ENCODE peak calls at places on chromosomes 12 and 14, in five cellular contexts. C, X, S, T and A are unnamed samples.

GRCh38 chr14:78363008-78363407 is 192.8 kb downstream of the NRXN3 start:
- DNase-seq in T (no peak), S (no peak), X (no peak), C (no peak), A (no peak)

GRCh38 chr14:29930283-29930682 is 2.6 kb upstream of the PRKD1 start:
- DNase-seq in S (no peak), C (no peak), T (no peak), X (no peak), A (no peak)

GRCh38 chr12:124326104-124326503 is 31.2 kb downstream of the RFLNA start:
- DNase-seq in X (no peak), T (no peak), S (no peak), C (no peak), A (no peak)

GRCh38 chr14:59482471-59483331 is 1.5 kb downstream of the L3HYPDH start:
- DNase-seq in X (peak), T (no peak), S (no peak), C (no peak), A (no peak)

GRCh38 chr14:82855912-82856381 is 1322.3 kb upstream of the SEL1L start:
- DNase-seq in S (no peak), T (no peak), C (no peak), X (no peak), A (no peak)

GRCh38 chr14:64577211-64577610 is 27.4 kb downstream of the PPP1R36 start:
- DNase-seq in T (no peak), S (no peak), X (no peak), C (no peak), A (no peak)

GRCh38 chr14:42222924-42223471 is 616.3 kb downstream of the LRFN5 start:
- DNase-seq in T (no peak), X (no peak), S (no peak), C (no peak), A (peak)

GRCh38 chr12:5101686-5102085 is 58.0 kb downstream of the KCNA5 start:
- DNase-seq in X (no peak), T (no peak), S (no peak), C (no peak), A (no peak)

GRCh38 chr14:38502241-38502640 is 246.3 kb upstream of the CLEC14A start:
- DNase-seq in X (no peak), C (no peak), S (no peak), T (no peak), A (no peak)

GRCh38 chr12:25929096-25929637 is 29.3 kb upstream of the RASSF8 start:
- DNase-seq in X (no peak), S (no peak), T (no peak), C (no peak), A (no peak)

GRCh38 chr14:99945732-99946651 is 119.2 kb upstream of the EVL start:
- DNase-seq in S (no peak), X (no peak), C (peak), T (no peak), A (no peak)

GRCh38 chr14:89443002-89443660 is 26.1 kb upstream of the FOXN3 start:
- DNase-seq in C (no peak), S (no peak), T (no peak), X (no peak), A (no peak)

GRCh38 chr12:34208331-34209258 is 186.3 kb downstream of the ALG10 start:
- DNase-seq in S (no peak), C (no peak), X (no peak), T (no peak), A (no peak)

GRCh38 chr14:100193417-100194357 is 34.2 kb upstream of the DEGS2 start:
- DNase-seq in X (peak), T (no peak), S (no peak), C (no peak), A (no peak)

GRCh38 chr12:78085562-78086182 is 255.0 kb downstream of the NAV3 start:
- DNase-seq in X (no peak), T (no peak), C (no peak), S (no peak), A (no peak)

GRCh38 chr12:51080136-51080535 is 3.3 kb downstream of the CSRNP2 start:
- DNase-seq in X (no peak), T (no peak), C (no peak), S (no peak), A (no peak)

GRCh38 chr14:69090187-69090789 is 62.6 kb downstream of the DCAF5 start:
- DNase-seq in T (no peak), C (peak), S (no peak), X (peak), A (no peak)

GRCh38 chr14:37776791-37777499 is 181.5 kb downstream of the TTC6 start:
- DNase-seq in X (peak), T (no peak), C (no peak), S (no peak), A (no peak)

GRCh38 chr12:127548123-127548553 is 718.8 kb upstream of the TMEM132C start:
- DNase-seq in C (no peak), X (no peak), T (peak), S (no peak), A (no peak)

GRCh38 chr12:107288414-107289125 is 195.2 kb upstream of the CRY1 start:
- DNase-seq in T (no peak), C (no peak), X (no peak), S (no peak), A (no peak)

GRCh38 chr12:79252358-79253075 is 387.9 kb downstream of the SYT1 start:
- DNase-seq in S (no peak), X (no peak), T (no peak), C (no peak), A (no peak)

GRCh38 chr14:99966030-99966429 is 99.2 kb upstream of the EVL start:
- DNase-seq in X (no peak), S (no peak), T (no peak), C (no peak), A (no peak)

GRCh38 chr12:89779090-89779489 is 70.5 kb upstream of the ATP2B1 start:
- DNase-seq in C (no peak), X (no peak), S (no peak), T (no peak), A (no peak)

GRCh38 chr14:49942090-49942489 is 49.2 kb downstream of the ARF6 start:
- DNase-seq in T (no peak), X (no peak), S (no peak), C (no peak), A (no peak)

GRCh38 chr12:57749061-57749460 is 3.0 kb downstream of the CDK4 start:
- DNase-seq in S (no peak), T (no peak), C (no peak), X (no peak), A (no peak)

GRCh38 chr12:65522956-65523857 is 244.7 kb downstream of the MSRB3 start:
- DNase-seq in T (no peak), C (no peak), X (no peak), S (no peak), A (no peak)

GRCh38 chr14:50964683-50965390 is 20.6 kb upstream of the PYGL start:
- DNase-seq in C (no peak), X (peak), S (no peak), T (no peak), A (no peak)

GRCh38 chr14:96512122-96512521 is 9.9 kb downstream of the PAPOLA start:
- DNase-seq in S (no peak), C (no peak), T (no peak), X (no peak), A (no peak)

GRCh38 chr12:12505544-12506501 is 56.8 kb downstream of the DUSP16 start:
- DNase-seq in X (peak), S (no peak), T (no peak), C (no peak), A (peak)

GRCh38 chr12:34600592-34601462 is 578.5 kb downstream of the ALG10 start:
- DNase-seq in S (no peak), T (no peak), X (no peak), C (peak), A (no peak)

GRCh38 chr12:41656454-41656853 is 468.3 kb downstream of the PDZRN4 start:
- DNase-seq in S (no peak), X (no peak), C (no peak), T (no peak), A (no peak)

GRCh38 chr14:90053044-90053443 is 8.8 kb upstream of the KCNK13 start:
- DNase-seq in X (no peak), S (no peak), T (no peak), C (no peak), A (no peak)

GRCh38 chr12:19707948-19708409 is 268.7 kb downstream of the AEBP2 start:
- DNase-seq in S (no peak), C (no peak), X (no peak), T (no peak), A (no peak)
- TF ChIP-seq SUZ12 in S (no peak), C (no peak), X (no peak), T (no peak), A (no peak)

GRCh38 chr12:88691811-88692210 is 111.5 kb upstream of the KITLG start:
- DNase-seq in X (no peak), S (no peak), C (no peak), T (no peak), A (no peak)
- TF ChIP-seq SUZ12 in X (no peak), S (no peak), C (no peak), T (no peak), A (no peak)

GRCh38 chr14:104845033-104845666 is 19.9 kb upstream of the CEP170B start:
- DNase-seq in X (no peak), C (no peak), S (no peak), T (no peak), A (no peak)
- TF ChIP-seq SUZ12 in X (no peak), C (no peak), S (no peak), T (no peak), A (no peak)

GRCh38 chr12:6327591-6328041 is 14.3 kb downstream of the TNFRSF1A start:
- DNase-seq in T (no peak), C (no peak), S (no peak), X (no peak), A (no peak)
- TF ChIP-seq SUZ12 in T (no peak), C (no peak), S (no peak), X (no peak), A (no peak)

DNA sequence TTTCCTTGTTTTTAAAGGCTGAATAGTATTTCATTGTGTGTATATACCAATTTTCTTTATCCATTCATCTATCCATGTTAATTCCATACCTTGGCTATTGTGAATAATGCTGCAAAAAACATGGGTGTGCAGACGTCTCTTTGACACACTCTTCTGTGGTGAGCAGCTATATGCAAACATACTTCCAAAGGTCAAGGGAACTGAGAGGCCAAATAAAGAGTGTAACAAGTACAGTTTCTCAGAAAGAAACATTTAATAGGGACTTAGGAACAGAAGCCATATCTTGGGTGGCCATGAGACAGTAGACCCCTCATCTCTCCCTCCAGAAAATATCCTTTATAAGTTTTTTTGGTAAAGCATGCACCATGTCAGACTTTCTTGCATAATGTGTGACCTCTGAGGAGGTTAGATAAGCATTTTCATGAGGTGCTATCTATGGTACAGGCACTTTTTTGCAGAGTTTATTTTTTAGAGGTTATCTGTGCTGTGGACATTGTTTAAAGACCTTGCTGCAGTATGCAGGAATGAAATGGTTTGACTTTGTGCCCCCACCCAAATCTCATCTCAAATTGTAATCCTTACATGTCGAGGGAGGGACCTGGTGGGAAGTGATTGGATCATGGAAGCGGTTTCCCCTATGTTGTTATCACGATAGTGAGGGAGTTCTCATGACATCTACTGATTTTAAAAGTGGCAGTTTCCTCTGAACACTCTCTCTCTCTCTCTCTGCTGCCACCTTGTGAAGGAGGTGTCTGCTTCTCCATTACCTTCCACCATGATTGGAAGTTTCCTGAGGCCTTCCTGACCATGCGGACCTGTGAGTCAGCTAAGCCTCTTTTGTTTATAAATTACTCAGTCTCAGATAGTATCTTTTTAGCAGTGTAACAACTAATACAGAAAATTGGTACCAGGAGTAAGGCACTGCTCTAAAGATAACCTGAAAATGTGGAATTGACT is 1202.3 kb downstream of the GALC start:
- DNase-seq in T (no peak), S (no peak), C (no peak), X (peak), A (no peak)
- TF ChIP-seq SUZ12 in T (no peak), S (no peak), C (no peak), X (no peak), A (no peak)

GRCh38 chr12:39503445-39503844 is 60.5 kb upstream of the KIF21A start:
- DNase-seq in X (no peak), C (no peak), T (no peak), S (no peak), A (no peak)

GRCh38 chr12:39510001-39510400 is 67.1 kb upstream of the KIF21A start:
- DNase-seq in T (no peak), S (no peak), X (no peak), C (no peak), A (no peak)

GRCh38 chr12:39505025-39505424 is 62.1 kb upstream of the KIF21A start:
- DNase-seq in T (peak), X (no peak), S (no peak), C (no peak), A (no peak)

GRCh38 chr12:39502657-39503056 is 59.7 kb upstream of the KIF21A start:
- DNase-seq in T (peak), C (no peak), S (no peak), X (no peak), A (no peak)

DNA sequence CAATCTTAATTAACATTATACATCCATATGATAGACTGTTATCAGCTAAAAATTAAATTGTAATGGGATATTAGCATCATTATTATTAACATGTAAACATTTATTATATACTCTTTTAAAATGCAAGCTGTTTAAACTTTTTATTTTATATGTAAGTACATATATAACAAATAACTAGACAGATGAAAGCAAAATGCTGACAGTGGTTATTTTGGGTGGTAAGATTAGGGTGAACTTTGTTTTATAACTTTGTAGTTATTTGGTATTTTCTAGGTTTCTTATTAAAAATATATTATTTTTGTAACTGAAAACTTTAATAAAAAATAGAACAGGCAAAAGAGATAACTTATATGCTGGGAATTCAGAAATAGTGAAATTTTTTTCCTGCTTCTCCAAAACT is 62.6 kb upstream of the KIF21A start:
- DNase-seq in C (no peak), S (no peak), X (no peak), T (no peak), A (no peak)
- TF ChIP-seq SUZ12 in C (no peak), S (no peak), X (no peak), T (no peak), A (no peak)

DNA sequence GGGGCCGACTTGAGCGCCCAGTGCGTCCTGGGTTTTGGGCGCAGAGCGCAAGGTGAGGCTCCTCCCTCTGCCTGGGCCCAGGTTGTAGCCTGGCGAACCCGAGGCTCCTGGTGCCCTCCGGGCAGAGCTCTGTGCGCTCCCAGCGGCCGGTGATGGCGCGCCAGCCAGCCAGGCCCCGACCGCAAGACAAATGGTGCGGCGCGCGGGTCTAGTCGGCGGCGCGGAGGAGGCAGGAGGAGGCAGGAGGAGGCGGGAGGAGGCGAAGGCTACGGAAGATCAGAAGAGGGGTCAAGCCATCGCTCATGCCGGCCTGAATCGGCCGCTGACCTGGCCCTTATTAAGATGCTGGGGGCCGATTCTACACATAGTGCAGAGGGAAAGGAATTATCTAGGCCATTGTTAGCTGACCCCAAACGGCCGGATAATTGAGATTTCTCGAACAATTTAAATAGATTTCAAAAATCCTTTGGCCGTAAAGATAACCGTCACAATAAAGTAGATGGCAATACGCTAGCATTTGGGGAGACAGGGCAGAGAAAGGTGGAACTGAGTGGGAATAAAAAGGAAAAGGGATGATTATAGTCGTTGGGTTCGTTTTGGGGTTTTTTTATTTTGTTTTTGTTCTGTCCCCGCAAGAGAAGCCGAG is 2.8 kb downstream of the TBX5 start:
- DNase-seq in X (no peak), T (no peak), S (peak), C (no peak), A (no peak)
- TF ChIP-seq SUZ12 in X (no peak), T (no peak), S (peak), C (no peak), A (no peak)

GRCh38 chr12:1481919-1482318 is 112.5 kb downstream of the FBXL14 start:
- DNase-seq in S (no peak), T (no peak), X (no peak), C (no peak), A (no peak)
- TF ChIP-seq SUZ12 in S (no peak), T (no peak), X (no peak), C (no peak), A (no peak)

GRCh38 chr12:131370791-131371579 is 339.9 kb upstream of the SFSWAP start:
- DNase-seq in S (no peak), T (no peak), C (no peak), X (no peak), A (no peak)
- TF ChIP-seq SUZ12 in S (no peak), T (no peak), C (no peak), X (no peak), A (no peak)

GRCh38 chr12:95998611-95999300 is 2.6 kb upstream of the HAL start:
- DNase-seq in S (peak), C (peak), X (peak), T (peak), A (peak)
- TF ChIP-seq SUZ12 in S (no peak), C (no peak), X (no peak), T (no peak), A (no peak)